ENCODE peak calls at places on chromosomes 13 and 19, in six cellular contexts. Z, R, V, Q, C and A are unnamed samples. For H3K27me3, the result is how much of the 10 kb centered on the place peaks cover.

GRCh38 chr19:4103073-4103418 is 20.9 kb downstream of the MAP2K2 start:
- DNase-seq in Z (no peak), R (no peak), V (no peak), Q (no peak), C (no peak), A (no peak)

GRCh38 chr19:46995492-46995891 is 24.1 kb upstream of the NPAS1 start:
- DNase-seq in Z (no peak), R (no peak), V (no peak), Q (no peak), C (no peak), A (no peak)

GRCh38 chr13:111449041-111449440 is 128.6 kb downstream of the TEX29 start:
- DNase-seq in Z (no peak), R (no peak), V (no peak), Q (no peak), C (no peak), A (no peak)

GRCh38 chr13:44474122-44474910 is 100.7 kb downstream of the SERP2 start:
- DNase-seq in Z (no peak), R (no peak), V (no peak), Q (no peak), C (no peak), A (no peak)

GRCh38 chr13:19586904-19587634 is 25.7 kb upstream of the TPTE2 start:
- DNase-seq in Z (no peak), R (peak), V (no peak), Q (no peak), C (peak), A (peak)

GRCh38 chr13:27663947-27664346 is 42.3 kb downstream of the POLR1D start:
- DNase-seq in Z (no peak), R (no peak), V (no peak), Q (no peak), C (no peak), A (no peak)

GRCh38 chr19:33745297-33745696 is 51.4 kb upstream of the KCTD15 start:
- DNase-seq in Z (no peak), R (no peak), V (no peak), Q (no peak), C (no peak), A (no peak)

GRCh38 chr13:33228645-33229445 is 56.7 kb downstream of the STARD13 start:
- DNase-seq in Z (no peak), R (no peak), V (no peak), Q (no peak), C (no peak), A (peak)

GRCh38 chr13:100044936-100045335 is 44.0 kb upstream of the PCCA start:
- DNase-seq in Z (no peak), R (no peak), V (no peak), Q (no peak), C (no peak), A (no peak)

GRCh38 chr13:83221256-83221655 is 661.0 kb downstream of the SLITRK1 start:
- DNase-seq in Z (no peak), R (no peak), V (no peak), Q (no peak), C (no peak), A (no peak)

GRCh38 chr19:30215248-30215647 is 156.9 kb upstream of the ZNF536 start:
- DNase-seq in Z (no peak), R (no peak), V (no peak), Q (no peak), C (no peak), A (no peak)
- H3K27ac ChIP-seq in Z (no peak), R (no peak), V (no peak), Q (no peak), C (no peak), A (no peak)

GRCh38 chr13:110431851-110432294 is 124.8 kb downstream of the COL4A2 start:
- DNase-seq in Z (no peak), R (no peak), V (no peak), Q (no peak), C (no peak), A (no peak)

GRCh38 chr13:110430391-110431338 is 123.6 kb downstream of the COL4A2 start:
- DNase-seq in Z (no peak), R (no peak), V (no peak), Q (no peak), C (no peak), A (no peak)

GRCh38 chr13:110433014-110433413 is 125.9 kb downstream of the COL4A2 start:
- DNase-seq in Z (peak), R (no peak), V (no peak), Q (peak), C (no peak), A (no peak)

GRCh38 chr13:110432522-110432921 is 125.4 kb downstream of the COL4A2 start:
- DNase-seq in Z (no peak), R (no peak), V (no peak), Q (no peak), C (no peak), A (no peak)

GRCh38 chr13:110431425-110431824 is 124.3 kb downstream of the COL4A2 start:
- DNase-seq in Z (no peak), R (no peak), V (no peak), Q (no peak), C (no peak), A (no peak)
- H3K27me3 ChIP-seq in Z (under half), R (under half), V (under half), Q (under half), C (under half), A (under half)

GRCh38 chr13:29815336-29815735 is 35.1 kb downstream of the UBL3 start:
- DNase-seq in Z (no peak), R (no peak), V (no peak), Q (no peak), C (no peak), A (no peak)

GRCh38 chr13:29819157-29819556 is 31.3 kb downstream of the UBL3 start:
- DNase-seq in Z (no peak), R (no peak), V (no peak), Q (no peak), C (no peak), A (no peak)

GRCh38 chr13:29816715-29817114 is 33.7 kb downstream of the UBL3 start:
- DNase-seq in Z (no peak), R (no peak), V (no peak), Q (no peak), C (no peak), A (no peak)

GRCh38 chr13:29817604-29818378 is 32.6 kb downstream of the UBL3 start:
- DNase-seq in Z (no peak), R (no peak), V (no peak), Q (no peak), C (no peak), A (no peak)
- H3K4me3 ChIP-seq in Z (no peak), R (no peak), V (no peak), Q (no peak), C (no peak), A (no peak)

GRCh38 chr13:46171739-46172138 is 10.2 kb downstream of the LCP1 start:
- DNase-seq in Z (no peak), R (no peak), V (no peak), Q (no peak), C (no peak), A (no peak)

GRCh38 chr13:46171223-46171622 is 10.8 kb downstream of the LCP1 start:
- DNase-seq in Z (no peak), R (no peak), V (no peak), Q (no peak), C (no peak), A (no peak)

GRCh38 chr13:46168818-46169217 is 13.2 kb downstream of the LCP1 start:
- DNase-seq in Z (no peak), R (no peak), V (no peak), Q (no peak), C (no peak), A (no peak)

GRCh38 chr13:46170687-46171086 is 11.3 kb downstream of the LCP1 start:
- DNase-seq in Z (no peak), R (no peak), V (no peak), Q (no peak), C (no peak), A (peak)

DNA sequence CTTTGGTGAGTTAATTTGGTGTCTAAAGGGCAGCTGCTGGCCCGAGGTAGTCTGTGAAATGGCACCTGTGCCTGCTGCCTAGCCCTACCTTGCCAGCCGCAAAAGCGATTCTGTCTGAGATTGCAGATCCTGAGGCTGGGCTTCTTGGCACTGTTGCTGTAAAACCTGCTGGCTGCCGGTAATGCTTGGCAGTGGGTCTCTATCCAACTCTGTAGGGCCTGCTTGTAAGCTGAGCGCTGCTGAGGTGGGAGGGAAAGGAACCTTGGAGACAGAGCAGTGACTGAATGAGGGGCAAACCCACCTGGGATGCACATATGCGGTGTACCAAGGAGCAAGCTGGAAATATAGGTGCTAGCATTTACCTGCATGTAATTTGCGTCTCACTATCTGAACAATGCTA is 11.7 kb downstream of the LCP1 start:
- DNase-seq in Z (no peak), R (peak), V (no peak), Q (no peak), C (no peak), A (no peak)
- H3K27ac ChIP-seq in Z (no peak), R (peak), V (no peak), Q (no peak), C (peak), A (peak)

DNA sequence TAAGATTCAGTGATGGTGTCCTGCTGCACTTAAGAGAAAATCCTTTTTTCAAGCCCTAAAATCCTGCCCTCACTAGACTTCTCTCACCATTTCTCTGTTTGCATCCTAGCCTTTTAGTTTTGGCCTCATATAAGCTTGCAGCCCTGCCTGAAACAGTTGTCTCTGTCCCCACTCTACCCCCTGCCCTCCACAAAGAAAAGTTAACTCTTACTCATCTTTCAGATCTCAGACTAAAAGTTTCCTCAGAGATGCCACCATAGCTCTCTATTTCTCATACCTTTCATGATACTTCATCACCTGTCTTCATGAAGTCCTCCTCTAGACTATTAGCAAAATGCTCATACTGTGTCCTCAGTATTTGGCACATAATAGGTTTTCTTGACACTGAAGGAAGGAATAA is 33.1 kb downstream of the ITM2B start:
- DNase-seq in Z (no peak), R (no peak), V (no peak), Q (no peak), C (no peak), A (no peak)
- H3K27me3 ChIP-seq in Z (under half), R (under half), V (under half), Q (under half), C (under half), A (under half)